ENCODE peak calls at places on chromosomes 7 and 10, in four cellular contexts. Y is central memory CD4-positive, alpha-beta T cell; R is SW 1271; D is GF-D8. J is an unnamed sample.
A peak's percentile ranks its signal among the peaks of the same experiment; 100 is the strongest.

GRCh38 chr10:104209575-104210198 is 22.5 kb downstream of the CFAP43 start:
- DNase-seq in Y (peak; percentile 24), R (peak; percentile 20), D (no peak), J (peak; percentile 75)

GRCh38 chr10:77877461-77878344 is 48.9 kb downstream of the DLG5 start:
- DNase-seq in Y (peak; percentile 17), R (peak; percentile 16), D (peak; percentile 48), J (no peak)

GRCh38 chr10:113961261-113961938 is 82.3 kb upstream of the ADRB1 start:
- DNase-seq in Y (peak; percentile 94), R (no peak), D (peak; percentile 86), J (no peak)

GRCh38 chr10:44352316-44353127 is 32.4 kb downstream of the CXCL12 start:
- DNase-seq in Y (no peak), R (no peak), D (no peak), J (no peak)

GRCh38 chr7:57245206-57245605 is 113.0 kb upstream of the ZNF479 start:
- DNase-seq in Y (no peak), R (no peak), D (no peak), J (no peak)

GRCh38 chr7:90211391-90212148 is at the start of gene STEAP2:
- DNase-seq in Y (no peak), R (peak; percentile 90), D (no peak), J (peak; percentile 73)

GRCh38 chr10:114308470-114309110 is 69.5 kb downstream of the VWA2 start:
- DNase-seq in Y (no peak), R (no peak), D (no peak), J (peak; percentile 28)

GRCh38 chr7:121385056-121385799 is 10.9 kb downstream of the FAM3C start:
- DNase-seq in Y (no peak), R (no peak), D (no peak), J (no peak)

GRCh38 chr7:38660427-38661099 is 29.4 kb upstream of the AMPH start:
- DNase-seq in Y (peak; percentile 8), R (peak; percentile 28), D (peak; percentile 16), J (no peak)

GRCh38 chr7:130662426-130662825 is 6.1 kb downstream of the COPG2 start:
- DNase-seq in Y (no peak), R (no peak), D (no peak), J (no peak)

GRCh38 chr7:31664890-31665289 is 22.1 kb upstream of the PPP1R17 start:
- DNase-seq in Y (no peak), R (no peak), D (peak; percentile 42), J (no peak)

GRCh38 chr7:126656165-126656564 is 596.6 kb downstream of the GRM8 start:
- DNase-seq in Y (no peak), R (no peak), D (no peak), J (no peak)

GRCh38 chr7:29086545-29086944 is 59.8 kb downstream of the CPVL start:
- DNase-seq in Y (no peak), R (no peak), D (no peak), J (no peak)

GRCh38 chr10:84185526-84186175 is 8.7 kb upstream of the CDHR1 start:
- DNase-seq in Y (no peak), R (no peak), D (no peak), J (no peak)

GRCh38 chr10:122062831-122063674 is 74.1 kb downstream of the TACC2 start:
- DNase-seq in Y (no peak), R (peak; percentile 90), D (no peak), J (no peak)

GRCh38 chr10:15485684-15486316 is 114.7 kb upstream of the FAM171A1 start:
- DNase-seq in Y (no peak), R (no peak), D (no peak), J (no peak)

GRCh38 chr7:74404741-74405140 is 49.0 kb upstream of the GTF2IRD1 start:
- DNase-seq in Y (no peak), R (no peak), D (no peak), J (no peak)

GRCh38 chr7:154774303-154774702 is 228.6 kb downstream of the PAXIP1 start:
- DNase-seq in Y (no peak), R (no peak), D (no peak), J (no peak)

GRCh38 chr7:91383186-91383585 is 119.0 kb downstream of the FZD1 start:
- DNase-seq in Y (no peak), R (no peak), D (no peak), J (no peak)

GRCh38 chr7:121273467-121274167 is 55.2 kb upstream of the WNT16 start:
- DNase-seq in Y (no peak), R (no peak), D (no peak), J (no peak)

GRCh38 chr7:101804642-101805401 is 12.6 kb upstream of the CUX1 start:
- DNase-seq in Y (no peak), R (no peak), D (no peak), J (no peak)

GRCh38 chr10:14385591-14386201 is 55.0 kb upstream of the FRMD4A start:
- DNase-seq in Y (no peak), R (peak; percentile 15), D (no peak), J (peak; percentile 28)

GRCh38 chr10:104274762-104275721 is 6.1 kb downstream of the GSTO2 start:
- DNase-seq in Y (peak; percentile 30), R (no peak), D (no peak), J (no peak)

GRCh38 chr10:34748357-34748756 is 66.7 kb downstream of the PARD3 start:
- DNase-seq in Y (no peak), R (no peak), D (no peak), J (no peak)

GRCh38 chr7:7148799-7149481 is 33.4 kb upstream of the C1GALT1 start:
- DNase-seq in Y (no peak), R (no peak), D (peak; percentile 48), J (no peak)

GRCh38 chr10:80415734-80416281 is 7.5 kb downstream of the PRXL2A start:
- DNase-seq in Y (no peak), R (no peak), D (no peak), J (no peak)

GRCh38 chr10:85927952-85928677 is 438.5 kb downstream of the GRID1 start:
- DNase-seq in Y (no peak), R (no peak), D (no peak), J (no peak)

GRCh38 chr7:40469481-40469880 is 334.7 kb downstream of the SUGCT start:
- DNase-seq in Y (no peak), R (no peak), D (no peak), J (no peak)

GRCh38 chr10:101287922-101288638 is 58.8 kb upstream of the LBX1 start:
- DNase-seq in Y (no peak), R (peak; percentile 11), D (no peak), J (peak; percentile 30)

GRCh38 chr10:71766717-71767419 is 6.5 kb downstream of the VSIR start:
- DNase-seq in Y (no peak), R (peak; percentile 92), D (no peak), J (no peak)